ENCODE peak calls at places on chromosome X, in five cellular contexts. T, O, E, B and V are unnamed samples.
A peak's percentile ranks its signal among the peaks of the same experiment; 100 is the strongest.

GRCh38 chrX:30748337-30748960 is 95.2 kb downstream of the GK start:
- DNase-seq in T (no peak), O (no peak), E (no peak), B (no peak), V (no peak)

GRCh38 chrX:65451663-65452062 is 82.9 kb downstream of the LAS1L start:
- DNase-seq in T (peak; percentile 37), O (no peak), E (no peak), B (peak; percentile 81), V (peak; percentile 13)

GRCh38 chrX:17744896-17745523 is 7.7 kb downstream of the SCML1 start:
- DNase-seq in T (peak; percentile 28), O (no peak), E (no peak), B (peak; percentile 43), V (no peak)

GRCh38 chrX:12993823-12994222 is 18.9 kb downstream of the TMSB4X start:
- DNase-seq in T (no peak), O (no peak), E (no peak), B (no peak), V (no peak)

GRCh38 chrX:107117993-107118321 is 665 bp downstream of the RBM41 start:
- DNase-seq in T (no peak), O (no peak), E (no peak), B (peak; percentile 66), V (no peak)

GRCh38 chrX:74537011-74537390 is 77.4 kb downstream of the RLIM start:
- DNase-seq in T (no peak), O (peak; percentile 61), E (no peak), B (no peak), V (no peak)

GRCh38 chrX:24014388-24015018 is 12.5 kb downstream of the KLHL15 start:
- DNase-seq in T (peak; percentile 42), O (peak; percentile 38), E (no peak), B (no peak), V (no peak)

GRCh38 chrX:67780694-67781109 is 236.9 kb downstream of the AR start:
- DNase-seq in T (no peak), O (peak; percentile 82), E (no peak), B (no peak), V (no peak)

GRCh38 chrX:86021652-86022289 is 25.6 kb downstream of the CHM start:
- DNase-seq in T (no peak), O (no peak), E (no peak), B (peak; percentile 58), V (no peak)

GRCh38 chrX:110087485-110088356 is 84.8 kb downstream of the TMEM164 start:
- DNase-seq in T (no peak), O (no peak), E (no peak), B (no peak), V (no peak)